ENCODE peak calls at places on chromosomes 11 and 22, in four cellular contexts. S is DND-41, Q is pancreas, U is uterus. Y is an unnamed sample.
A peak's percentile ranks its signal among the peaks of the same experiment; 100 is the strongest.

GRCh38 chr11:125941606-125942275 is 4.1 kb upstream of the VSIG10L2 start:
- DNase-seq in S (peak; percentile 63), Q (peak; percentile 48), U (no peak), Y (peak; percentile 94)

GRCh38 chr11:47185305-47186075 is 744 bp downstream of the PACSIN3 start:
- DNase-seq in S (no peak), Q (peak; percentile 59), U (peak; percentile 67), Y (peak; percentile 97)

GRCh38 chr22:22880645-22881044 is 7.0 kb upstream of the IGLL5 start:
- DNase-seq in S (no peak), Q (no peak), U (no peak), Y (no peak)

GRCh38 chr22:38494498-38494897 is 11.6 kb downstream of the DDX17 start:
- DNase-seq in S (no peak), Q (no peak), U (no peak), Y (no peak)

GRCh38 chr11:70281114-70281729 is 10.7 kb downstream of the PPFIA1 start:
- DNase-seq in S (no peak), Q (no peak), U (peak; percentile 39), Y (no peak)

GRCh38 chr11:70569996-70570692 is 171.8 kb downstream of the CTTN start:
- DNase-seq in S (no peak), Q (no peak), U (no peak), Y (peak; percentile 48)

GRCh38 chr11:131217313-131218297 is 152.8 kb upstream of the NTM start:
- DNase-seq in S (no peak), Q (no peak), U (no peak), Y (no peak)

GRCh38 chr11:11976476-11977187 is 31.8 kb downstream of the DKK3 start:
- DNase-seq in S (no peak), Q (no peak), U (no peak), Y (peak; percentile 45)

GRCh38 chr11:92770419-92770818 is 199.0 kb upstream of the MTNR1B start:
- DNase-seq in S (no peak), Q (no peak), U (no peak), Y (no peak)

GRCh38 chr11:122833133-122833470 is 5.2 kb upstream of the CRTAM start:
- DNase-seq in S (no peak), Q (no peak), U (no peak), Y (no peak)

GRCh38 chr11:62233730-62234129 is 8.3 kb upstream of the SCGB1D2 start:
- DNase-seq in S (no peak), Q (no peak), U (no peak), Y (no peak)

GRCh38 chr11:79896258-79896657 is 455.4 kb upstream of the TENM4 start:
- DNase-seq in S (no peak), Q (no peak), U (no peak), Y (no peak)

GRCh38 chr11:2435288-2436012 is 8.9 kb downstream of the TRPM5 start:
- DNase-seq in S (no peak), Q (no peak), U (no peak), Y (no peak)

GRCh38 chr11:23311986-23312940 is 452.0 kb upstream of the CCDC179 start:
- DNase-seq in S (no peak), Q (no peak), U (no peak), Y (peak; percentile 26)

GRCh38 chr11:121564948-121565684 is 112.3 kb upstream of the SORL1-AS1 start:
- DNase-seq in S (no peak), Q (no peak), U (no peak), Y (no peak)

GRCh38 chr22:46749682-46750529 is 11.9 kb upstream of the CERK start:
- DNase-seq in S (no peak), Q (no peak), U (no peak), Y (no peak)

GRCh38 chr11:116930177-116930576 is 92.8 kb upstream of the APOA1 start:
- DNase-seq in S (peak; percentile 52), Q (no peak), U (no peak), Y (no peak)

GRCh38 chr11:123188508-123189165 is 6.4 kb downstream of the CLMP start:
- DNase-seq in S (no peak), Q (no peak), U (no peak), Y (peak; percentile 41)

GRCh38 chr11:120471131-120471530 is 40.4 kb upstream of the GRIK4 start:
- DNase-seq in S (no peak), Q (no peak), U (no peak), Y (no peak)

GRCh38 chr11:26234451-26234850 is 97.5 kb upstream of the ANO3 start:
- DNase-seq in S (no peak), Q (no peak), U (no peak), Y (no peak)

GRCh38 chr11:128910583-128910982 is 19.4 kb downstream of the KCNJ5 start:
- DNase-seq in S (no peak), Q (no peak), U (no peak), Y (no peak)

GRCh38 chr11:124177344-124177743 is 5.8 kb upstream of the OR10D3 start:
- DNase-seq in S (no peak), Q (no peak), U (no peak), Y (no peak)

GRCh38 chr11:43327987-43328386 is 16.2 kb downstream of the API5 start:
- DNase-seq in S (no peak), Q (no peak), U (no peak), Y (no peak)

GRCh38 chr11:102061276-102061675 is 14.0 kb downstream of the CFAP300 start:
- DNase-seq in S (no peak), Q (no peak), U (no peak), Y (peak; percentile 41)

DNA sequence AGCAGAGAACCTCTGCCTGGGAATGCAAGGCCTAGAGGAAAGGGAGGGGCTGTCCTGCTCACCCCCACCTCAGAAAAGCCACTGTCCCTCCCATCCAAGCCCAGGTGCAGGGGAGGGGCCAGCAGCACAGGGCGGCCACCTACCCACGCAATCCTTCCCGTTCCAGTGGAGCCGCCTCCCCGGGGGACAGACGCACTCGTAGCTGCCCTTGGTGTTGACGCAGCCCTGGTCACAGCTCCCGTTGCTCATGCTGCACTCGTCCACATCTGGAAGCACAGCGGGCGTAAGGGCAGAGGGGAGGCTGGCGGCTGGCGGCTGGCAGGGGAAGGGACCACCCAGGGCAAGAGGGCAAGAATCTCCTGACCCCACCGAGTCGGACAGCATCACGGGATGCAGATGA is 40.3 kb upstream of the TTLL12 start:
- DNase-seq in S (no peak), Q (no peak), U (no peak), Y (peak; percentile 78)
- H3K4me3 ChIP-seq in S (no peak overlapping the region), Q (no peak overlapping the region), U (no peak overlapping the region), Y (no peak overlapping the region)

GRCh38 chr11:32758291-32758690 is 36.2 kb downstream of the CCDC73 start:
- DNase-seq in S (no peak), Q (no peak), U (no peak), Y (no peak)
- H3K27me3 ChIP-seq in S (no peaks in the 10 kb centered on the region), Q (no peaks in the 10 kb centered on the region), U (no peaks in the 10 kb centered on the region), Y (no peaks in the 10 kb centered on the region)

DNA sequence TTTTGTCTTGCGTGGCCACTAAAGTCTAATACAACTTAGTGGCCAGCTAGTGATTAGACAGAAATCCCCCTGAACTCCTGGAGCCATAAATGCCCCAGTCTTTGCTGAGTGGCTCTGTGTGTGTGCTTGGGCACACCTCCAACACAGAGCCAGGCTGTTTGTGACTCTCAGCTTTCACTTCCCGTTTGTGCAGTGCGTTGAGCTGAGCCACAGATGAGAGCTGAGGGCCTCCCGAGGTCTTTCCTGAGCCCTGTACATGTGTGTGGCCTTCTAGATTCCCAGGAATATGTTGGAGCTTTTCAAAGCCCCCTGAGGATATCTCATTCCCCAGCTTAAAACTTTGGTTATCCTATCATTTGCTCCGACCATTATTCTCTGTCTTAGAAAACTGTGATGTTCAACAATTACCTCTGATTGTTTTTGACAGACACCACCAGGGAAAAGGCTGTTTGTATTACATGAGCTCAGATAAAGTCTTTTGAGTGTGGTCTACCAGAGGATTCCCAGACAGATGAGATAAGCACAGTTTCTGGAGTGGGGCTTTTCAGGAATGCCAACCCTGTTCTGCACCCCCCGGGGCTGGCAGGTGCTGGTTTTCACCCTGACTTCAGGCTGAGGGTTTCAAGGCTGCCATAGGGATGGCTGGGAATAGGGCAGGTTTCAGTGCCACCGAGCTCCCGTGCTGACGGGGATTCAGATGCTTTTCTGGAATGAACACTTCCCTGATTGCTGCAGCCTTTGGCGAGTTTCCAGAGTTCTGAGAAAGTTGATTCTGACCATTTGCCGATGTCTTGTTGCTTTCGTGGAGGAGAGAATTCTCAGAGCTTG is 23.8 kb downstream of the IGHMBP2 start:
- DNase-seq in S (no peak), Q (no peak), U (no peak), Y (no peak)
- H3K36me3 ChIP-seq in S (peaks cover 87% of the 10 kb centered on the region), Q (peaks cover 4% of the 10 kb centered on the region), U (no peaks in the 10 kb centered on the region), Y (peaks cover 13% of the 10 kb centered on the region)

DNA sequence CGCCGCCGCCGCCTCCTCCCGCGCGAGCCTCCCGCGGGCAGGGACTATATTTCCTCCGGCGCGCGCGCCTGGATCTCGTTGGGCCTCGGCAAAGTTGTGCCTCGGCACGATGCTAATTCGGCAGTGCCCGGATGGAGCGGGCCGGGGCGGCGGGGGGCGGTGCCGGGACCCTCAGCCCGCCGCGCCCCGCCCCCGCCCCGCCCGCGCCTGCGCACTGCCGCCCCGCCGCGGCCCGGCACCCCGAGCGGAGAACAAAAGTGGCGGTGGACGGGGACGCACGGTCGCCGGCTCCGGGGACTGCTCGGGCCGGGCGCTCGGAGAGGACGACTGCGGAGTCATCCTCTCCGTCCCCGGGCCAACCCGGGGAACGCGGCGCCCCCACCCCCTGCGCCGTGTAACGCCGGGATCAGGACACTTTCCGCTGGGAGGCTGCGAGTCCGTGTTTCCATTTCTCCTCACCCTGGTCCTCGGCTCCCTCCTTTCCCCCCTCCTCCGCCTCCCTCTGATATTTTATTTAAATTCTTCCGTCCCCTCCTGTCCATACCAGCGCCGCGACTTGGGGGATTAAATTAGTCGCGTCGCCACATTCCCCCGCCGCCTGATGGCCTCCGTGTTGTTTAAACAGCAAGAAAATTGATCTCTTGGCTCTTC is at the start of gene PHF21B:
- DNase-seq in S (peak; percentile 89), Q (no peak), U (peak; percentile 66), Y (peak; percentile 99)
- H3K4me3 ChIP-seq in S (peak within 1 kb of the TSS; percentile 94), Q (peak within 1 kb of the TSS; percentile 42), U (peak within 1 kb of the TSS; percentile 61), Y (peak within 1 kb of the TSS; percentile 86)

DNA sequence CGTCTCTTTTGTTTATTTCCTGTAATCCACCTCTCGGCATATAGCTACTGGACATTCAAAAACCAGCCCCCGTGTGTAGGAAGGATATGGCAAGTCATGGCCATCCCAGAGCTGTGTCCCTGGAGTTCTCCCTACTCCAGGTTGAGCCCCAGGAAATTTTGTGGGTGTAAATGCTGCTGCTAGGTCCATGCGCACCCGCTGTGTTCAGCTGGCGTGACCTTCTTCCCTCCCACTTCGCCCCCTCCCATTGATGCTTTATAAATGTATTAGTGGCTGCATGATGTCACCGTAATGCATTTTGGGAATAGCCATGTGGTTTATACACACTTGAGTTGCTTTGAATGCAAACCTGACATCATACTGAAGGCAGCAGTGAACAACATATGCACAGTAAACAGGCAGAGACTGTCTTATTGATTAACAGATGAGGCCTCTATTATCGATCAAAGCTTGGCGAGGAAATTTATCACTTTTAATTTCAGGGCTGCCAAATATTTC is 113.7 kb upstream of the NNMT start:
- DNase-seq in S (no peak), Q (no peak), U (no peak), Y (no peak)
- H3K27me3 ChIP-seq in S (peaks cover 5% of the 10 kb centered on the region), Q (no peaks in the 10 kb centered on the region), U (no peaks in the 10 kb centered on the region), Y (no peaks in the 10 kb centered on the region)

GRCh38 chr11:34978236-34979191 is 62.1 kb downstream of the PDHX start:
- DNase-seq in S (no peak), Q (no peak), U (no peak), Y (peak; percentile 7)
- H3K36me3 ChIP-seq in S (peaks cover 33% of the 10 kb centered on the region), Q (no peaks in the 10 kb centered on the region), U (no peaks in the 10 kb centered on the region), Y (no peaks in the 10 kb centered on the region)

GRCh38 chr22:48641906-48642475 is 1185.7 kb downstream of the BRD1 start:
- DNase-seq in S (no peak), Q (no peak), U (no peak), Y (no peak)
- H3K4me3 ChIP-seq in S (no peak overlapping the region), Q (no peak overlapping the region), U (no peak overlapping the region), Y (no peak overlapping the region)

GRCh38 chr11:45407226-45407625 is 121.1 kb upstream of the SYT13 start:
- DNase-seq in S (no peak), Q (no peak), U (no peak), Y (no peak)
- H3K27me3 ChIP-seq in S (peaks cover 37% of the 10 kb centered on the region), Q (no peaks in the 10 kb centered on the region), U (no peaks in the 10 kb centered on the region), Y (no peaks in the 10 kb centered on the region)

GRCh38 chr11:20066013-20066782 is 94.1 kb downstream of the DBX1 start:
- DNase-seq in S (no peak), Q (no peak), U (no peak), Y (no peak)
- H3K36me3 ChIP-seq in S (no peaks in the 10 kb centered on the region), Q (no peaks in the 10 kb centered on the region), U (no peaks in the 10 kb centered on the region), Y (peaks cover 6% of the 10 kb centered on the region)

Y was measured in H7.